ENCODE peak calls at places on chromosome 4, in six cellular contexts. Q is WERI-Rb-1, N is A673, W is neural progenitor cell, F is HCT116, H is GM06990. X is an unnamed sample. For H3K27me3 and H3K36me3, the result is how much of the 10 kb centered on the place peaks cover.

GRCh38 chr4:181688416-181688815 is 554.8 kb upstream of the TENM3 start:
- DNase-seq in Q (no peak), N (peak), W (no peak), F (no peak), H (no peak), X (no peak)

GRCh38 chr4:126265880-126266279 is 951.1 kb downstream of the FAT4 start:
- DNase-seq in Q (no peak), N (peak), W (no peak), F (no peak), H (no peak), X (no peak)

GRCh38 chr4:142615324-142615665 is 230.8 kb downstream of the INPP4B start:
- DNase-seq in Q (no peak), N (no peak), W (no peak), F (no peak), H (no peak), X (no peak)

GRCh38 chr4:10164877-10165283 is 48.3 kb upstream of the WDR1 start:
- DNase-seq in Q (peak), N (peak), W (peak), F (peak), H (no peak), X (peak)

GRCh38 chr4:40870076-40870624 is 120.4 kb downstream of the NSUN7 start:
- DNase-seq in Q (no peak), N (no peak), W (no peak), F (no peak), H (no peak), X (no peak)

GRCh38 chr4:54746228-54746627 is 88.5 kb downstream of the KIT start:
- DNase-seq in Q (no peak), N (no peak), W (no peak), F (no peak), H (no peak), X (no peak)

GRCh38 chr4:150283689-150284088 is 205.4 kb downstream of the DCLK2 start:
- DNase-seq in Q (no peak), N (no peak), W (no peak), F (no peak), H (no peak), X (no peak)

GRCh38 chr4:186606593-186606992 is 51.2 kb upstream of the MTNR1A start:
- DNase-seq in Q (no peak), N (peak), W (peak), F (no peak), H (no peak), X (no peak)

GRCh38 chr4:46886711-46887110 is 22.3 kb downstream of the COX7B2 start:
- DNase-seq in Q (no peak), N (peak), W (no peak), F (no peak), H (no peak), X (no peak)

GRCh38 chr4:56668267-56668666 is 12.8 kb downstream of the HOPX start:
- DNase-seq in Q (peak), N (no peak), W (peak), F (peak), H (no peak), X (peak)

GRCh38 chr4:41428205-41428940 is 109.6 kb upstream of the LIMCH1 start:
- DNase-seq in Q (no peak), N (peak), W (no peak), F (no peak), H (no peak), X (no peak)

GRCh38 chr4:37830640-37831039 is 4.2 kb downstream of the PGM2 start:
- DNase-seq in Q (peak), N (no peak), W (no peak), F (no peak), H (no peak), X (no peak)

GRCh38 chr4:21780158-21780557 is 168.4 kb downstream of the KCNIP4 start:
- DNase-seq in Q (no peak), N (no peak), W (no peak), F (no peak), H (no peak), X (no peak)

GRCh38 chr4:7769936-7770674 is 169.6 kb downstream of the AFAP1 start:
- DNase-seq in Q (no peak), N (peak), W (peak), F (no peak), H (no peak), X (peak)

GRCh38 chr4:26175016-26175786 is 145.6 kb upstream of the RBPJ start:
- DNase-seq in Q (no peak), N (no peak), W (no peak), F (no peak), H (peak), X (no peak)

GRCh38 chr4:15774020-15774420 is 4.1 kb upstream of the CD38 start:
- DNase-seq in Q (no peak), N (no peak), W (no peak), F (no peak), H (no peak), X (no peak)

GRCh38 chr4:96525901-96526300 is 686.0 kb downstream of the PDHA2 start:
- DNase-seq in Q (no peak), N (no peak), W (no peak), F (no peak), H (no peak), X (no peak)

GRCh38 chr4:81635747-81636146 is 164.0 kb upstream of the RASGEF1B start:
- DNase-seq in Q (no peak), N (no peak), W (no peak), F (peak), H (peak), X (no peak)

GRCh38 chr4:151908734-151909497 is 148.1 kb upstream of the GATB start:
- DNase-seq in Q (no peak), N (no peak), W (no peak), F (no peak), H (no peak), X (no peak)

GRCh38 chr4:85955614-85956295 is 404.1 kb downstream of the MAPK10 start:
- DNase-seq in Q (no peak), N (no peak), W (no peak), F (no peak), H (no peak), X (no peak)

GRCh38 chr4:112416464-112416863 is 99.5 kb downstream of the NEUROG2 start:
- DNase-seq in Q (no peak), N (no peak), W (no peak), F (no peak), H (no peak), X (no peak)

GRCh38 chr4:791866-792630 is 33.9 kb downstream of the CPLX1 start:
- DNase-seq in Q (no peak), N (peak), W (no peak), F (no peak), H (peak), X (peak)

GRCh38 chr4:126306152-126306869 is 991.6 kb downstream of the FAT4 start:
- DNase-seq in Q (no peak), N (no peak), W (no peak), F (no peak), H (no peak), X (no peak)

GRCh38 chr4:7764466-7764865 is 175.2 kb downstream of the AFAP1 start:
- DNase-seq in Q (no peak), N (no peak), W (no peak), F (no peak), H (no peak), X (no peak)

GRCh38 chr4:148514041-148514440 is 71.8 kb upstream of the NR3C2 start:
- DNase-seq in Q (no peak), N (no peak), W (no peak), F (no peak), H (no peak), X (no peak)

GRCh38 chr4:20832821-20833220 is 132.6 kb downstream of the PACRGL start:
- DNase-seq in Q (no peak), N (no peak), W (no peak), F (no peak), H (no peak), X (no peak)

GRCh38 chr4:73613130-73613529 is 7.1 kb downstream of the RASSF6 start:
- DNase-seq in Q (no peak), N (no peak), W (no peak), F (no peak), H (no peak), X (no peak)

GRCh38 chr4:169791527-169792156 is 33.9 kb upstream of the HPF1 start:
- DNase-seq in Q (peak), N (peak), W (peak), F (peak), H (no peak), X (peak)

GRCh38 chr4:137707626-137708025 is 175.3 kb upstream of the PCDH18 start:
- DNase-seq in Q (no peak), N (no peak), W (no peak), F (no peak), H (no peak), X (no peak)

GRCh38 chr4:93467484-93468155 is 360.9 kb upstream of the ATOH1 start:
- DNase-seq in Q (peak), N (peak), W (peak), F (no peak), H (no peak), X (no peak)

GRCh38 chr4:11367371-11367770 is 61.3 kb downstream of the HS3ST1 start:
- DNase-seq in Q (no peak), N (no peak), W (peak), F (no peak), H (no peak), X (peak)

GRCh38 chr4:83043801-83044407 is 8.9 kb downstream of the COPS4 start:
- DNase-seq in Q (no peak), N (no peak), W (no peak), F (no peak), H (no peak), X (no peak)

GRCh38 chr4:8047837-8048678 is 108.4 kb upstream of the AFAP1 start:
- DNase-seq in Q (no peak), N (no peak), W (no peak), F (no peak), H (no peak), X (no peak)

GRCh38 chr4:145289403-145290076 is 109.2 kb upstream of the OTUD4 start:
- DNase-seq in Q (no peak), N (no peak), W (no peak), F (no peak), H (no peak), X (no peak)

GRCh38 chr4:87532109-87532508 is 2.9 kb upstream of the SPARCL1 start:
- DNase-seq in Q (no peak), N (no peak), W (no peak), F (no peak), H (no peak), X (no peak)

GRCh38 chr4:77372375-77372774 is 215.4 kb downstream of the CCNG2 start:
- DNase-seq in Q (no peak), N (no peak), W (no peak), F (no peak), H (no peak), X (no peak)
- H3K4me3 ChIP-seq in Q (no peak), N (no peak), W (no peak), F (no peak), H (no peak), X (no peak)

GRCh38 chr4:113815826-113816225 is 54.3 kb upstream of the CAMK2D start:
- DNase-seq in Q (no peak), N (no peak), W (no peak), F (no peak), H (no peak), X (no peak)

GRCh38 chr4:113811329-113811728 is 49.8 kb upstream of the CAMK2D start:
- DNase-seq in Q (no peak), N (no peak), W (no peak), F (no peak), H (no peak), X (no peak)

GRCh38 chr4:113806850-113807249 is 45.3 kb upstream of the CAMK2D start:
- DNase-seq in Q (no peak), N (no peak), W (no peak), F (no peak), H (no peak), X (no peak)

GRCh38 chr4:113809313-113809712 is 47.8 kb upstream of the CAMK2D start:
- DNase-seq in Q (no peak), N (peak), W (no peak), F (no peak), H (no peak), X (peak)

DNA sequence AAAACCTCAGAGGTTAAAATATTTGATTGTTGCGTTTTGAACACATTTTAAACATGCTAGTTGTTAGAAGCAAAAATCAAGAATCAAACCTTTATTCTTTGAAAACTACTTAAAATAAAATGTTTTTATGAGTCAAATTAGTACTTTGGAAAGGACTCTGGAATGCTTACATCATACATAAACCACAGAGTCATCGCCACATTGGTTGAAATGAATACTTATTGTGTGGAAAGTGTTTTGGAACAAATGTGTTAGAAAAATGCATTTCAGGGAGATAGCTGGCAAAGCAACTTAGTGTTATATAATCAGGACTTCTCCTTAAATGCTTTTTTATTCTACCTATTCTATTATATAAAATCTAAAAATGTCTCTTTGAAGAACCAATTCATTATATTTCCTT is 49.4 kb upstream of the CAMK2D start:
- DNase-seq in Q (no peak), N (no peak), W (no peak), F (no peak), H (no peak), X (no peak)
- H3K27me3 ChIP-seq in Q (under half), N (under half), W (under half), F (under half), H (under half), X (under half)

DNA sequence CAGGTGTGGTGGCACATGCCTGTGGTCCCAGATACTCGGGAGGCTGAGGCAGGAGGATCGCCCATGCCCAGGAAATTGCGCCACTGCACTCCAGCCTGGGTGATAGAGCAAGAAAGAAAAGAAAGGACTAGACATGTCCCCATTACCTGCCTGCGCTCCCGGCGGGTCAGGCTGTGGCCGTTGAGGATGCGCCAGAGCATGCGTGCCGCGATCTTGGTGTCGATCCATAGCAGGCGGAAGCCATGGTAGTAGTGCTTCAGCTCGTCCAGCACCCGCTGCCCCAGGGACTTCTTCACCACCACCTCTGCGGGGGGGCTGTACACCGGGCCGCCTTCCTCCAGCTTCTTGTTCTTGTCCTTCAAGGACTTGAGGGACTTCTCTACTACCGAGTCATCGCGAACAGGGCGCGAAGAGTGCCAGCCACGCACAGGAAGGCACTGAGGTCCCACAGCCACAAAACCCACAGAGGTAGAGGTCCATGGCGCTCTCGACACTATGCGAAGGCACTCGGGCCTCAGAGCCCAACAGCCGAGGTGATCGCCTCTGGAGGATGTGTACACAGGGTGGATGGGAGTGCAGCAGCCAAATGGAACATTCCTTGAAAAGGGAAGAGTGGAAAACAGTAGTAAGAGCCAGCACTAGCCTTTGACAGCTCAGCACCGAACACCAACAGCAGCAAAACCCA is 14.6 kb downstream of the LETM1 start:
- DNase-seq in Q (no peak), N (no peak), W (no peak), F (no peak), H (no peak), X (no peak)
- H3K36me3 ChIP-seq in Q (half or more), N (half or more), W (under half), F (under half), H (under half), X (under half)

GRCh38 chr4:174260099-174260498 is 23.4 kb downstream of the FBXO8 start:
- DNase-seq in Q (no peak), N (peak), W (no peak), F (no peak), H (no peak), X (no peak)

GRCh38 chr4:174259580-174259979 is 23.9 kb downstream of the FBXO8 start:
- DNase-seq in Q (no peak), N (peak), W (no peak), F (no peak), H (no peak), X (no peak)

GRCh38 chr4:174263445-174263736 is 20.1 kb downstream of the FBXO8 start:
- DNase-seq in Q (no peak), N (no peak), W (no peak), F (no peak), H (no peak), X (no peak)

GRCh38 chr4:174265917-174266316 is 17.6 kb downstream of the FBXO8 start:
- DNase-seq in Q (peak), N (peak), W (no peak), F (no peak), H (no peak), X (no peak)

DNA sequence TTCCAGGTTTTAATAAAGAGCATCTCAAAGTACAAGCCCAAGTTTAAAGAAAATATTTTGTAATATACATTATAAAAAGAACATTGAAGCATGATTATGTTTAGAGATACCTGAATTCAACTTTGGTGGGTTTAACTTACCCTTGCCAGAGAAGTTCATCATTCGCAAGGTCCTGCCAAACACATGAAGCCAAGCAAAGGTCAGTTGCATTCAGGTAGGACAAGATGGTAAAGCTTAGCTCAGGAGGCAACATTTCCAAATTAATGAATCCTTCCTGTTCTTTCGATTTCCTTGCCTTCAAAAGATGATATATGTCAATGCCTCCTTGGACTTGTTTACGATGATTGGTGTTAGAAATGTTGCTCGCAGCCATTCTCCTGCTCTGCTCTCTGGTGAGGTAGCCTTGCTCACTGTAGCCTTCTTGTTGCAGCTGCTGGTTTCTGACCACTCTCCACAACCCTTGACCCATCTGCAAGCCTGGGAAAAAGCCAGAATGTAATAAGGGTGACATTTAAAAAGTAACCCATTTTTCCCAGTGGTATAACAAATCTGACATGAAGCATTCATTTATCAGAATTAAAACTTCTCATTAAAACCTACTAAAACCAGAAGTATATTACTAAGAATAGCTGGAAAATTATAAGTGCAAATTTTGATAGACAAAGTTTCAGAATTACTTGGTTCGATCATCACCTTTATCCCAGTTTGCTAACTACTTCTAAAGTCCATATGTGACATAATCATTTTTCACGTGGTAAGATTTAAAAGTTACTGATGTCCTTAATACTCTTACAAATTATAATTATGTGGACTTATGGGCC is 20.6 kb downstream of the FBXO8 start:
- DNase-seq in Q (no peak), N (no peak), W (no peak), F (no peak), H (no peak), X (no peak)
- H3K4me3 ChIP-seq in Q (no peak), N (no peak), W (no peak), F (no peak), H (no peak), X (no peak)

GRCh38 chr4:107035711-107036601 is at the start of gene DKK2:
- DNase-seq in Q (peak), N (peak), W (peak), F (no peak), H (no peak), X (peak)
- H3K27me3 ChIP-seq in Q (under half), N (under half), W (half or more), F (under half), H (under half), X (under half)

X was measured in H7.